ENCODE peak calls at places on chromosomes 3 and 15, in ten cellular contexts. C is testis, I is lower lobe of right lung, P is stomach, Z is psoas muscle, L is colonic mucosa, B is aorta, Q is uterus, F is IMR-90, W is body of pancreas. A is an unnamed sample.

GRCh38 chr15:90869601-90870353 is 1.4 kb downstream of the FURIN start:
- DNase-seq in W (peak), I (peak), Q (peak), B (peak), F (peak), Z (peak), C (peak), L (peak), P (no peak), A (peak)

GRCh38 chr3:152269423-152270144 is 855 bp downstream of the MBNL1 start:
- DNase-seq in L (peak), P (peak), F (peak), W (peak), C (peak), Q (peak), I (peak), B (peak), Z (peak), A (peak)

GRCh38 chr3:122247087-122247824 is 63.8 kb downstream of the CASR start:
- DNase-seq in B (no peak), Z (no peak), P (no peak), W (no peak), Q (no peak), I (no peak), F (no peak), L (no peak), C (no peak), A (no peak)

GRCh38 chr3:150599611-150600297 is 3.4 kb upstream of the SELENOT start:
- DNase-seq in F (peak), L (no peak), I (no peak), Q (no peak), P (no peak), W (no peak), B (no peak), C (no peak), Z (no peak), A (peak)

GRCh38 chr3:141335531-141336042 is 32.7 kb upstream of the ZBTB38 start:
- DNase-seq in Q (no peak), W (no peak), B (no peak), F (peak), Z (no peak), P (no peak), L (no peak), C (no peak), I (no peak), A (no peak)

GRCh38 chr3:50136714-50137405 is 18.3 kb upstream of the SEMA3F start:
- DNase-seq in B (no peak), Z (peak), P (no peak), I (no peak), F (no peak), C (no peak), L (no peak), Q (no peak), W (no peak), A (no peak)

GRCh38 chr3:110684436-110684835 is 387.2 kb upstream of the NECTIN3 start:
- DNase-seq in Q (no peak), B (no peak), C (no peak), F (no peak), I (no peak), L (no peak), W (no peak), P (no peak), Z (no peak), A (no peak)

GRCh38 chr3:179732661-179733348 is 80.0 kb downstream of the USP13 start:
- DNase-seq in B (no peak), Z (peak), L (no peak), W (no peak), F (no peak), Q (no peak), I (peak), P (no peak), C (no peak), A (peak)

GRCh38 chr3:71872256-71872655 is 87.3 kb upstream of the PROK2 start:
- DNase-seq in Z (no peak), F (no peak), Q (no peak), B (no peak), W (no peak), P (no peak), I (no peak), C (no peak), L (no peak), A (no peak)

GRCh38 chr3:38000242-38000916 is 9.8 kb downstream of the VILL start:
- DNase-seq in I (no peak), P (peak), W (no peak), F (no peak), C (no peak), L (no peak), Z (no peak), Q (peak), B (peak), A (peak)

GRCh38 chr15:81091889-81092558 is 42.0 kb upstream of the CFAP161 start:
- DNase-seq in B (no peak), P (no peak), F (peak), C (peak), L (no peak), Q (peak), Z (peak), I (no peak), W (peak), A (peak)

GRCh38 chr3:117036259-117036799 is 326.8 kb downstream of the TUSC7 start:
- DNase-seq in F (peak), W (peak), Z (no peak), I (no peak), B (peak), Q (peak), L (peak), P (no peak), C (peak), A (peak)

GRCh38 chr3:69323941-69324340 is 61.9 kb downstream of the FRMD4B start:
- DNase-seq in Q (no peak), Z (no peak), P (no peak), L (no peak), C (no peak), I (no peak), B (no peak), F (no peak), W (no peak), A (no peak)

GRCh38 chr3:138059261-138059660 is 49.3 kb downstream of the CLDN18 start:
- DNase-seq in I (no peak), L (no peak), C (no peak), P (no peak), Z (no peak), W (no peak), F (no peak), Q (no peak), B (no peak), A (no peak)

GRCh38 chr15:40331026-40331425 is 7.5 kb downstream of the INAFM2 start:
- DNase-seq in I (no peak), P (no peak), Q (no peak), Z (no peak), B (peak), F (no peak), L (no peak), C (no peak), W (no peak), A (no peak)

GRCh38 chr3:10459954-10460754 is 45.2 kb downstream of the ATP2B2 start:
- DNase-seq in Q (peak), I (no peak), W (peak), P (peak), C (peak), F (peak), B (no peak), Z (peak), L (peak), A (peak)

GRCh38 chr3:40999682-41000081 is 199.6 kb upstream of the CTNNB1 start:
- DNase-seq in I (no peak), F (no peak), B (no peak), P (no peak), L (no peak), Q (no peak), W (no peak), C (no peak), Z (no peak), A (no peak)

GRCh38 chr3:151101270-151101954 is 15.9 kb downstream of the MED12L start:
- DNase-seq in P (no peak), L (no peak), F (no peak), W (no peak), Z (no peak), B (no peak), C (no peak), Q (no peak), I (no peak), A (no peak)

GRCh38 chr3:77915341-77915740 is 875.4 kb downstream of the ROBO2 start:
- DNase-seq in P (no peak), I (no peak), W (no peak), L (no peak), B (no peak), F (no peak), Z (no peak), C (no peak), Q (no peak), A (no peak)

GRCh38 chr3:126433496-126434263 is 39.0 kb downstream of the CFAP100 start:
- DNase-seq in L (no peak), I (no peak), Q (no peak), Z (peak), B (no peak), W (no peak), P (peak), C (peak), F (no peak), A (no peak)

GRCh38 chr3:23938657-23939056 is 6.4 kb upstream of the NR1D2 start:
- DNase-seq in B (no peak), Q (no peak), P (no peak), L (no peak), Z (no peak), I (no peak), W (no peak), F (no peak), C (no peak), A (no peak)

GRCh38 chr3:38623539-38623938 is 25.9 kb downstream of the SCN5A start:
- DNase-seq in C (no peak), F (no peak), Q (no peak), L (no peak), W (no peak), B (no peak), P (no peak), I (no peak), Z (no peak), A (no peak)

GRCh38 chr3:184353546-184353941 is 7.9 kb downstream of the CLCN2 start:
- DNase-seq in B (no peak), P (no peak), Z (no peak), C (no peak), F (no peak), Q (no peak), L (no peak), W (no peak), I (no peak), A (no peak)
- H3K27ac ChIP-seq in B (no peak), P (no peak), Z (no peak), C (no peak), F (no peak), Q (no peak), L (no peak), W (no peak), I (no peak), A (no peak)

DNA sequence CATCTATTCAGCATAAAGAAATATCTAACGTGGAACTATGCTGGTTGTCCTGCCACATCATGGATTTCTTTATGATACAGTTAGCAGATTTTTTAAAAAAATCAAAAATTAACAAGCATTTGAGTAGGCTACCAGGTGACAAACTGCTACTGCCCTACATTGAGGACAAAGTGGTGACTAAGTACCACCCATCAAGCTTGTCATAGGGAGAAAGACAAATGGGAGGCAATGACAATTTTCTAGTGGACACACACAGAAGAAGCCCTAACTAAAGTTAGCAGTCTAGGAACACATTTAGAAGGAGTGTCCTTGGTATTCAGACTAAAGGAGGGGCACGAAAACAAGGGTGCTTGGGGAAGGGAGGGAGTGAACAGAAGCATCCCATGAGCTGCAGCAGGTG is 131.2 kb downstream of the TBL1XR1 start:
- DNase-seq in C (no peak), Q (no peak), Z (no peak), F (no peak), W (no peak), L (no peak), B (no peak), I (no peak), P (no peak), A (no peak)
- H3K4me3 ChIP-seq in C (no peak), Q (no peak), Z (no peak), F (no peak), W (no peak), L (no peak), B (no peak), I (no peak), P (no peak), A (no peak)

GRCh38 chr3:87792193-87792531 is 266.6 kb downstream of the CGGBP1 start:
- DNase-seq in L (no peak), I (no peak), B (no peak), P (no peak), F (no peak), C (no peak), Z (no peak), W (no peak), Q (no peak), A (no peak)

GRCh38 chr3:87796137-87796899 is 262.5 kb downstream of the CGGBP1 start:
- DNase-seq in W (no peak), I (no peak), L (no peak), P (no peak), Q (no peak), Z (no peak), C (no peak), F (no peak), B (no peak), A (no peak)

GRCh38 chr3:87791248-87792027 is 267.4 kb downstream of the CGGBP1 start:
- DNase-seq in I (no peak), Z (no peak), B (no peak), C (no peak), L (no peak), W (no peak), F (no peak), P (no peak), Q (no peak), A (no peak)

GRCh38 chr3:87793322-87793877 is 265.4 kb downstream of the CGGBP1 start:
- DNase-seq in W (peak), L (no peak), P (no peak), Z (no peak), B (no peak), I (no peak), Q (no peak), F (no peak), C (no peak), A (no peak)

DNA sequence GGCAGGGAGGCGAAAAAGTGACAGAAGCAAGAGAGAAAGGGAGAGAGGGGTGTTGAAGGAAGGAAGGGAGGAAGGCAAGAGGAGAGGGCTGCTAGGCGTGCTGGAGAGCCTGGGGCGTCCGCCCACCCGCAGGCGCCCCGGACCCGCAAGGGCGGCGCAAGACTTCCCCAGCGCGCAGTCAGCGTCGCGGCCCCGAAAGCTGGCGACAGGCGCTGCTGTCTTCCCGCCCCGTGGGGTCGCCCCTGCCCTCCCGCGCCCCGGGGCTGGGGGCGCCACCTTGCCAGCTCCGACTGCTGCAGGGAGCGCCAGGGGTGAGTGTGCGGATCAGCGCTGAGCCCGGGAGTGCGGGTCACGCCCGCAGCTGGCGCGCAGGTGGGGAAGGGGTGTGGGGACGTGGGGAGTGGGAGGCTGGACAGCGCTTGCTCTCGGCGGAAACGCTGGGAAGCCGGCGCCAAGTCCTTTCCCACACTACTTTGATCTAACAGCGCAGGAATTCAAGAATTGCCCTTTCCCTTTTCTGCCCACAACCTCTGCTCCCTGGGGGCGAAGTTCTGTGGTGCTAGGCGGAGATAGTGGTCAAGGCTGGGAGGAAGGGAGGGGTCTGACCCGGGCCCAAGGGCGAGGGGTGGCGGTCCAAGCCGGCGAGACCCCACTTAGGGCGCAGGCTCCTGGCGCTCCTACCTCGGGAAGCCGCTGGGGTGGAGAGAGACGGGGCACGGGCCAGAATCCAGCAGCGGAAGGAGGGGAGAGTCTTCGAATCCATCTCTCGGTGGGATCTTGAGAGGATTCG is 266.1 kb downstream of the CGGBP1 start:
- DNase-seq in Z (no peak), C (peak), B (no peak), F (no peak), I (peak), P (no peak), W (peak), Q (no peak), L (no peak), A (no peak)
- H3K27ac ChIP-seq in Z (no peak), C (peak), B (no peak), F (no peak), I (peak), P (no peak), W (no peak), Q (peak), L (no peak), A (no peak)

DNA sequence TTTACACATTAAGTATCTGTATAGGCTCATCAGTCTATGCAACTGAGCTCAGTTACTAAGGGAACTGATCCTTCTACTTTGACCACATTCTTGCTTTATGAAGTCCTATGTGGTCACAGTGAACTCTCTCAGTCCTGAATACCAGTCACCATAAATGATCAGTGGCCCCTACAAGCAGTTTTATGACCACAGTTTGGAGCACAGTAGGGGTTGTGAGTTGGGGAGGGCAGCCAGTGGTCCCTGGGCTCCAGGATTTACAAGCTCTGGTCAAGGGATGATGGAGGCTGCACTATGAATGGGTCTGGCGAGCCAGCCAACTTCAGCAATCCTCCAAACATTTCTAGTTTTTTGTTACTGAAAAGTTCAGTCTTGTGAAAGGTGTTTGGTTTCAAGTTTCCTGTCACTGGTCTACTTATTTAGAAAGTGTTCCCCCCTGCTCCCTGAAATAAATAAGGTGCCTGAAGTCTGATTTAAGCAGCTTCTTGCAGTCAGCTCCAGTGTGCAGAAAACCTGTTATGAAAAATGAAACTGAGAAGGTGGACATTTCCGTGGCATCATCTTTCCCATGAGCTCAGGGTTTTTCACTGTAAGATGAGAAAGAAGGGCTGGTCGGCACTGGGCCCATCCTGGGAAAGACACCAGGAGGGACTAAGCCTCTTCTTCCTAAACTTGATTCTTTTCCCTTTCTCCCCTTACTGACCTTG is 75.4 kb downstream of the DAPK2 start:
- DNase-seq in Z (peak), B (no peak), C (no peak), Q (no peak), L (no peak), P (no peak), I (no peak), W (no peak), F (no peak), A (no peak)
- H3K4me3 ChIP-seq in Z (no peak), B (no peak), C (no peak), Q (no peak), L (no peak), P (no peak), I (no peak), W (no peak), F (no peak), A (no peak)

DNA sequence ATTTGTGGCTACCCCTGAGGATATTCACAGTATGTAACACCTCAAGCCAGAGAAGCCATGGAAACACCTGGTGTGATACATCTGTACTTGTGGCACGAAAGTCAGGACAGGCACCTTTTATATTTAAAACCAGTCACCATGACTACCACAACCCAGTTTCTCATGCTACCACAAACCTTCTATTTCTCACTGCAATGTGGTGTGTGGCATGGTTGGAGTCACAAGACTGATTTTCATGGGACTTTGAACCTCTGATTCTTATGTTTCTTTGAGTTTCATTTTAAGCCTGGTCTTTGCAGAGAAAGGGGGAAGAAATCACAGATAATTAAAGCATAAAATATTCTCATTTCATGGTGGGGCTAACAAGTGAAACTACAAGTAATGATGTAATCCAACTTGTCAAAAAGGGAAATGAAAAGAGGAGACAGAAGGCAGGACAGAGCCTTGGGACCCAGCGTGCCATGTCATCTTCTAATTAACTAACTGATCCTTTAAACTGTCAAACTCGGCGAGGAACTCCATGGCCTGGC is 175.9 kb downstream of the PDZRN3 start:
- DNase-seq in W (no peak), B (no peak), Q (no peak), F (no peak), P (no peak), L (no peak), Z (no peak), I (no peak), C (no peak), A (no peak)
- H3K27ac ChIP-seq in W (no peak), B (no peak), Q (peak), F (no peak), P (no peak), L (no peak), Z (no peak), I (no peak), C (no peak), A (no peak)

GRCh38 chr3:182795383-182795782 is 2.1 kb downstream of the ATP11B start:
- DNase-seq in F (no peak), P (no peak), I (no peak), L (peak), Z (no peak), W (no peak), C (no peak), Q (no peak), B (no peak), A (no peak)
- H3K4me3 ChIP-seq in F (no peak), P (peak), I (peak), L (peak), Z (peak), W (no peak), C (peak), Q (no peak), B (no peak), A (no peak)

DNA sequence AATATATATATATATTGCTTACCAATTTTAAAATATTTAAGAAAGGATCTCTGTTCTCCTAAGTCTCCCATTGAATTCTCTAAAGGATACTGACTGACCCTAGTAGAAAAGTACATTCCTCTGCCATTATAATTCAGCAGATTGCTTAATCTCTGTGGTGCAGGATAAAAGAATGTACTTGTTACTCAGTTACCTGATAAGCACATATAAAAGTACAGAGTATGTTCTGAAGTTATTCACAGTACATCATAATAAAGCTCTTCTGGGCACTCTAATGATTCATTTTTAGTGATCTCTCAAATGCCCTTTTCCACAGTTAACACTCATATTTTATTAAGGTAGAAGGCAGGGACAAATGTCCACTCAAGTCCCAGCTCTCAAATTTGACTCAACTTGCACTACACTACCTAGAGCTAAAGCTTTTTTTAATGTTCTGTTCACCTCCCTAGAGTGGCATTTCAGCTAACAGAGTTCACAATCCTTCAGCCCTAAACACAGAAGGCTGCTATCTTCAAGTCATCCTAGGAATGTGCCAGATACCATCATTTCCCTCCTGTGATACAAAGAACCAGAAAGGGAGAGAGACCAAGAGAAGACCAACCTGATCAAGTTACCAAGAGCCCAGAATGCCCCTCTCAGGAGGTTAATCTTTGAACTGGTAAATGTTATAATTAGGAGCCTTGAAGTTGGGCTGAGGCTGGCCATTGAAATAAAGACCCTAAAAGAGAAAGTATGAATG is 53.3 kb downstream of the MEIS2 start:
- DNase-seq in C (no peak), P (no peak), F (peak), Q (no peak), L (no peak), I (no peak), W (no peak), Z (no peak), B (no peak), A (no peak)
- H3K27ac ChIP-seq in C (no peak), P (no peak), F (peak), Q (peak), L (no peak), I (no peak), W (no peak), Z (no peak), B (no peak), A (no peak)

A was measured in adrenal gland.